ENCODE peak calls at places on chromosomes 16 and 17, in eight cellular contexts. One of them, this sample, is unnamed.

GRCh38 chr17:41402161-41402560 is 4.8 kb upstream of the KRT31 start:
- DNase-seq in activated CD8-positive, alpha-beta T cell treated with anti-CD3 and anti-CD28 coated beads for 36 hours: no peak
- DNase-seq in stimulated activated naive CD8-positive, alpha-beta T cell treated with anti-CD3 and anti-CD28 coated beads, Interleukin-15, Interleukin-2, amounts not matched to agents 100 U/mL and 50 U/mL, for 24 hours: no peak
- DNase-seq in left ventricle myocardium superior: no peak
- DNase-seq in head of caudate nucleus: no peak
- DNase-seq in GM03348: no peak
- DNase-seq in BJ: no peak
- DNase-seq in mesendoderm: no peak
- DNase-seq in this sample: no peak

GRCh38 chr16:48860341-48860740 is 250.4 kb upstream of the N4BP1 start:
- DNase-seq in activated CD8-positive, alpha-beta T cell treated with anti-CD3 and anti-CD28 coated beads for 36 hours: no peak
- DNase-seq in stimulated activated naive CD8-positive, alpha-beta T cell treated with anti-CD3 and anti-CD28 coated beads, Interleukin-15, Interleukin-2, amounts not matched to agents 100 U/mL and 50 U/mL, for 24 hours: no peak
- DNase-seq in left ventricle myocardium superior: no peak
- DNase-seq in head of caudate nucleus: no peak
- DNase-seq in GM03348: no peak
- DNase-seq in BJ: no peak
- DNase-seq in mesendoderm: no peak
- DNase-seq in this sample: no peak

GRCh38 chr17:81257533-81257932 is 18.4 kb downstream of the NDUFAF8 start:
- DNase-seq in activated CD8-positive, alpha-beta T cell treated with anti-CD3 and anti-CD28 coated beads for 36 hours: no peak
- DNase-seq in stimulated activated naive CD8-positive, alpha-beta T cell treated with anti-CD3 and anti-CD28 coated beads, Interleukin-15, Interleukin-2, amounts not matched to agents 100 U/mL and 50 U/mL, for 24 hours: no peak
- DNase-seq in left ventricle myocardium superior: no peak
- DNase-seq in head of caudate nucleus: no peak
- DNase-seq in GM03348: no peak
- DNase-seq in BJ: no peak
- DNase-seq in mesendoderm: no peak
- DNase-seq in this sample: no peak

GRCh38 chr17:73667184-73667959 is 23.1 kb upstream of the SDK2 start:
- DNase-seq in activated CD8-positive, alpha-beta T cell treated with anti-CD3 and anti-CD28 coated beads for 36 hours: peak
- DNase-seq in stimulated activated naive CD8-positive, alpha-beta T cell treated with anti-CD3 and anti-CD28 coated beads, Interleukin-15, Interleukin-2, amounts not matched to agents 100 U/mL and 50 U/mL, for 24 hours: no peak
- DNase-seq in left ventricle myocardium superior: no peak
- DNase-seq in head of caudate nucleus: no peak
- DNase-seq in GM03348: no peak
- DNase-seq in BJ: no peak
- DNase-seq in mesendoderm: no peak
- DNase-seq in this sample: no peak

GRCh38 chr16:56227936-56228335 is 36.6 kb downstream of the GNAO1 start:
- DNase-seq in activated CD8-positive, alpha-beta T cell treated with anti-CD3 and anti-CD28 coated beads for 36 hours: no peak
- DNase-seq in stimulated activated naive CD8-positive, alpha-beta T cell treated with anti-CD3 and anti-CD28 coated beads, Interleukin-15, Interleukin-2, amounts not matched to agents 100 U/mL and 50 U/mL, for 24 hours: no peak
- DNase-seq in left ventricle myocardium superior: no peak
- DNase-seq in head of caudate nucleus: no peak
- DNase-seq in GM03348: no peak
- DNase-seq in BJ: no peak
- DNase-seq in mesendoderm: no peak
- DNase-seq in this sample: no peak

GRCh38 chr16:86573646-86574508 is 4.5 kb upstream of the FOXL1 start:
- DNase-seq in activated CD8-positive, alpha-beta T cell treated with anti-CD3 and anti-CD28 coated beads for 36 hours: no peak
- DNase-seq in stimulated activated naive CD8-positive, alpha-beta T cell treated with anti-CD3 and anti-CD28 coated beads, Interleukin-15, Interleukin-2, amounts not matched to agents 100 U/mL and 50 U/mL, for 24 hours: no peak
- DNase-seq in left ventricle myocardium superior: no peak
- DNase-seq in head of caudate nucleus: no peak
- DNase-seq in GM03348: no peak
- DNase-seq in BJ: no peak
- DNase-seq in mesendoderm: peak
- DNase-seq in this sample: no peak

GRCh38 chr17:4159761-4160160 is 16.8 kb downstream of the CYB5D2 start:
- DNase-seq in activated CD8-positive, alpha-beta T cell treated with anti-CD3 and anti-CD28 coated beads for 36 hours: no peak
- DNase-seq in stimulated activated naive CD8-positive, alpha-beta T cell treated with anti-CD3 and anti-CD28 coated beads, Interleukin-15, Interleukin-2, amounts not matched to agents 100 U/mL and 50 U/mL, for 24 hours: no peak
- DNase-seq in left ventricle myocardium superior: no peak
- DNase-seq in head of caudate nucleus: no peak
- DNase-seq in GM03348: no peak
- DNase-seq in BJ: no peak
- DNase-seq in mesendoderm: no peak
- DNase-seq in this sample: no peak

GRCh38 chr16:58499615-58500328 is at the start of gene NDRG4:
- DNase-seq in activated CD8-positive, alpha-beta T cell treated with anti-CD3 and anti-CD28 coated beads for 36 hours: peak
- DNase-seq in stimulated activated naive CD8-positive, alpha-beta T cell treated with anti-CD3 and anti-CD28 coated beads, Interleukin-15, Interleukin-2, amounts not matched to agents 100 U/mL and 50 U/mL, for 24 hours: peak
- DNase-seq in left ventricle myocardium superior: no peak
- DNase-seq in head of caudate nucleus: peak
- DNase-seq in GM03348: peak
- DNase-seq in BJ: peak
- DNase-seq in mesendoderm: peak
- DNase-seq in this sample: peak

GRCh38 chr16:27383511-27384243 is 18.3 kb upstream of the IL21R start:
- DNase-seq in activated CD8-positive, alpha-beta T cell treated with anti-CD3 and anti-CD28 coated beads for 36 hours: no peak
- DNase-seq in stimulated activated naive CD8-positive, alpha-beta T cell treated with anti-CD3 and anti-CD28 coated beads, Interleukin-15, Interleukin-2, amounts not matched to agents 100 U/mL and 50 U/mL, for 24 hours: no peak
- DNase-seq in left ventricle myocardium superior: peak
- DNase-seq in head of caudate nucleus: no peak
- DNase-seq in GM03348: no peak
- DNase-seq in BJ: no peak
- DNase-seq in mesendoderm: no peak
- DNase-seq in this sample: no peak

GRCh38 chr16:56424404-56424765 is 960 bp downstream of the AMFR start:
- DNase-seq in activated CD8-positive, alpha-beta T cell treated with anti-CD3 and anti-CD28 coated beads for 36 hours: no peak
- DNase-seq in stimulated activated naive CD8-positive, alpha-beta T cell treated with anti-CD3 and anti-CD28 coated beads, Interleukin-15, Interleukin-2, amounts not matched to agents 100 U/mL and 50 U/mL, for 24 hours: no peak
- DNase-seq in left ventricle myocardium superior: no peak
- DNase-seq in head of caudate nucleus: no peak
- DNase-seq in GM03348: no peak
- DNase-seq in BJ: no peak
- DNase-seq in mesendoderm: peak
- DNase-seq in this sample: peak

GRCh38 chr17:57578608-57578990 is 166.5 kb downstream of the CCDC182 start:
- DNase-seq in activated CD8-positive, alpha-beta T cell treated with anti-CD3 and anti-CD28 coated beads for 36 hours: no peak
- DNase-seq in stimulated activated naive CD8-positive, alpha-beta T cell treated with anti-CD3 and anti-CD28 coated beads, Interleukin-15, Interleukin-2, amounts not matched to agents 100 U/mL and 50 U/mL, for 24 hours: no peak
- DNase-seq in left ventricle myocardium superior: no peak
- DNase-seq in head of caudate nucleus: no peak
- DNase-seq in GM03348: no peak
- DNase-seq in BJ: no peak
- DNase-seq in mesendoderm: no peak
- DNase-seq in this sample: no peak

GRCh38 chr16:69938981-69939820 is 11.9 kb upstream of the CLEC18A start:
- DNase-seq in activated CD8-positive, alpha-beta T cell treated with anti-CD3 and anti-CD28 coated beads for 36 hours: no peak
- DNase-seq in stimulated activated naive CD8-positive, alpha-beta T cell treated with anti-CD3 and anti-CD28 coated beads, Interleukin-15, Interleukin-2, amounts not matched to agents 100 U/mL and 50 U/mL, for 24 hours: no peak
- DNase-seq in left ventricle myocardium superior: no peak
- DNase-seq in head of caudate nucleus: no peak
- DNase-seq in GM03348: no peak
- DNase-seq in BJ: no peak
- DNase-seq in mesendoderm: peak
- DNase-seq in this sample: no peak

GRCh38 chr17:82661717-82662683 is 13.8 kb upstream of the WDR45B start:
- DNase-seq in activated CD8-positive, alpha-beta T cell treated with anti-CD3 and anti-CD28 coated beads for 36 hours: no peak
- DNase-seq in stimulated activated naive CD8-positive, alpha-beta T cell treated with anti-CD3 and anti-CD28 coated beads, Interleukin-15, Interleukin-2, amounts not matched to agents 100 U/mL and 50 U/mL, for 24 hours: no peak
- DNase-seq in left ventricle myocardium superior: no peak
- DNase-seq in head of caudate nucleus: no peak
- DNase-seq in GM03348: no peak
- DNase-seq in BJ: no peak
- DNase-seq in mesendoderm: no peak
- DNase-seq in this sample: no peak

GRCh38 chr16:49856741-49857330 is 924 bp upstream of the ZNF423 start:
- DNase-seq in activated CD8-positive, alpha-beta T cell treated with anti-CD3 and anti-CD28 coated beads for 36 hours: peak
- DNase-seq in stimulated activated naive CD8-positive, alpha-beta T cell treated with anti-CD3 and anti-CD28 coated beads, Interleukin-15, Interleukin-2, amounts not matched to agents 100 U/mL and 50 U/mL, for 24 hours: peak
- DNase-seq in left ventricle myocardium superior: peak
- DNase-seq in head of caudate nucleus: peak
- DNase-seq in GM03348: peak
- DNase-seq in BJ: no peak
- DNase-seq in mesendoderm: peak
- DNase-seq in this sample: peak

GRCh38 chr17:7021993-7022778 is 664 bp upstream of the BCL6B start:
- DNase-seq in activated CD8-positive, alpha-beta T cell treated with anti-CD3 and anti-CD28 coated beads for 36 hours: peak
- DNase-seq in stimulated activated naive CD8-positive, alpha-beta T cell treated with anti-CD3 and anti-CD28 coated beads, Interleukin-15, Interleukin-2, amounts not matched to agents 100 U/mL and 50 U/mL, for 24 hours: peak
- DNase-seq in left ventricle myocardium superior: peak
- DNase-seq in head of caudate nucleus: peak
- DNase-seq in GM03348: peak
- DNase-seq in BJ: no peak
- DNase-seq in mesendoderm: peak
- DNase-seq in this sample: no peak

GRCh38 chr16:79402356-79402755 is 198.2 kb downstream of the MAF start:
- DNase-seq in activated CD8-positive, alpha-beta T cell treated with anti-CD3 and anti-CD28 coated beads for 36 hours: no peak
- DNase-seq in stimulated activated naive CD8-positive, alpha-beta T cell treated with anti-CD3 and anti-CD28 coated beads, Interleukin-15, Interleukin-2, amounts not matched to agents 100 U/mL and 50 U/mL, for 24 hours: no peak
- DNase-seq in left ventricle myocardium superior: no peak
- DNase-seq in head of caudate nucleus: no peak
- DNase-seq in GM03348: no peak
- DNase-seq in BJ: no peak
- DNase-seq in mesendoderm: peak
- DNase-seq in this sample: no peak

GRCh38 chr16:28304214-28304613 is 11.9 kb downstream of the SBK1 start:
- DNase-seq in activated CD8-positive, alpha-beta T cell treated with anti-CD3 and anti-CD28 coated beads for 36 hours: peak
- DNase-seq in stimulated activated naive CD8-positive, alpha-beta T cell treated with anti-CD3 and anti-CD28 coated beads, Interleukin-15, Interleukin-2, amounts not matched to agents 100 U/mL and 50 U/mL, for 24 hours: peak
- DNase-seq in left ventricle myocardium superior: peak
- DNase-seq in head of caudate nucleus: no peak
- DNase-seq in GM03348: peak
- DNase-seq in BJ: no peak
- DNase-seq in mesendoderm: peak
- DNase-seq in this sample: no peak

GRCh38 chr17:13597723-13598347 is 3.9 kb downstream of the HS3ST3A1 start:
- DNase-seq in activated CD8-positive, alpha-beta T cell treated with anti-CD3 and anti-CD28 coated beads for 36 hours: peak
- DNase-seq in stimulated activated naive CD8-positive, alpha-beta T cell treated with anti-CD3 and anti-CD28 coated beads, Interleukin-15, Interleukin-2, amounts not matched to agents 100 U/mL and 50 U/mL, for 24 hours: peak
- DNase-seq in left ventricle myocardium superior: no peak
- DNase-seq in head of caudate nucleus: no peak
- DNase-seq in GM03348: peak
- DNase-seq in BJ: no peak
- DNase-seq in mesendoderm: peak
- DNase-seq in this sample: peak

GRCh38 chr16:53457670-53458069 is 23.4 kb downstream of the RBL2 start:
- DNase-seq in activated CD8-positive, alpha-beta T cell treated with anti-CD3 and anti-CD28 coated beads for 36 hours: peak
- DNase-seq in stimulated activated naive CD8-positive, alpha-beta T cell treated with anti-CD3 and anti-CD28 coated beads, Interleukin-15, Interleukin-2, amounts not matched to agents 100 U/mL and 50 U/mL, for 24 hours: peak
- DNase-seq in left ventricle myocardium superior: no peak
- DNase-seq in head of caudate nucleus: no peak
- DNase-seq in GM03348: no peak
- DNase-seq in BJ: no peak
- DNase-seq in mesendoderm: peak
- DNase-seq in this sample: no peak

GRCh38 chr16:85884808-85885463 is 14.0 kb upstream of the IRF8 start:
- DNase-seq in activated CD8-positive, alpha-beta T cell treated with anti-CD3 and anti-CD28 coated beads for 36 hours: no peak
- DNase-seq in stimulated activated naive CD8-positive, alpha-beta T cell treated with anti-CD3 and anti-CD28 coated beads, Interleukin-15, Interleukin-2, amounts not matched to agents 100 U/mL and 50 U/mL, for 24 hours: no peak
- DNase-seq in left ventricle myocardium superior: no peak
- DNase-seq in head of caudate nucleus: no peak
- DNase-seq in GM03348: no peak
- DNase-seq in BJ: no peak
- DNase-seq in mesendoderm: no peak
- DNase-seq in this sample: no peak

GRCh38 chr16:85490971-85491771 is 122.0 kb upstream of the GSE1 start:
- DNase-seq in activated CD8-positive, alpha-beta T cell treated with anti-CD3 and anti-CD28 coated beads for 36 hours: peak
- DNase-seq in stimulated activated naive CD8-positive, alpha-beta T cell treated with anti-CD3 and anti-CD28 coated beads, Interleukin-15, Interleukin-2, amounts not matched to agents 100 U/mL and 50 U/mL, for 24 hours: peak
- DNase-seq in left ventricle myocardium superior: no peak
- DNase-seq in head of caudate nucleus: no peak
- DNase-seq in GM03348: no peak
- DNase-seq in BJ: no peak
- DNase-seq in mesendoderm: peak
- DNase-seq in this sample: no peak

GRCh38 chr17:15023589-15023988 is 241.5 kb downstream of the PMP22 start:
- DNase-seq in activated CD8-positive, alpha-beta T cell treated with anti-CD3 and anti-CD28 coated beads for 36 hours: no peak
- DNase-seq in stimulated activated naive CD8-positive, alpha-beta T cell treated with anti-CD3 and anti-CD28 coated beads, Interleukin-15, Interleukin-2, amounts not matched to agents 100 U/mL and 50 U/mL, for 24 hours: no peak
- DNase-seq in left ventricle myocardium superior: no peak
- DNase-seq in head of caudate nucleus: no peak
- DNase-seq in GM03348: no peak
- DNase-seq in BJ: no peak
- DNase-seq in mesendoderm: peak
- DNase-seq in this sample: no peak

GRCh38 chr17:879546-879945 is 97.4 kb downstream of the MRM3 start:
- DNase-seq in activated CD8-positive, alpha-beta T cell treated with anti-CD3 and anti-CD28 coated beads for 36 hours: peak
- DNase-seq in stimulated activated naive CD8-positive, alpha-beta T cell treated with anti-CD3 and anti-CD28 coated beads, Interleukin-15, Interleukin-2, amounts not matched to agents 100 U/mL and 50 U/mL, for 24 hours: peak
- DNase-seq in left ventricle myocardium superior: peak
- DNase-seq in head of caudate nucleus: no peak
- DNase-seq in GM03348: no peak
- DNase-seq in BJ: no peak
- DNase-seq in mesendoderm: peak
- DNase-seq in this sample: no peak

GRCh38 chr17:74202879-74203432 is 522 bp upstream of the RPL38 start:
- DNase-seq in activated CD8-positive, alpha-beta T cell treated with anti-CD3 and anti-CD28 coated beads for 36 hours: no peak
- DNase-seq in stimulated activated naive CD8-positive, alpha-beta T cell treated with anti-CD3 and anti-CD28 coated beads, Interleukin-15, Interleukin-2, amounts not matched to agents 100 U/mL and 50 U/mL, for 24 hours: no peak
- DNase-seq in left ventricle myocardium superior: peak
- DNase-seq in head of caudate nucleus: peak
- DNase-seq in GM03348: no peak
- DNase-seq in BJ: no peak
- DNase-seq in mesendoderm: no peak
- DNase-seq in this sample: no peak

This sample was measured in putamen.